ENCODE peak calls at places on chromosomes 5 and 9, in six cellular contexts. M, X, Y, G, L and S are unnamed samples.

GRCh38 chr9:32550046-32550608 is 2.0 kb upstream of the SMIM27 start:
- DNase-seq in M (no peak), X (no peak), Y (no peak), G (peak; percentile 32), L (peak; percentile 33), S (no peak)

GRCh38 chr9:76219555-76220151 is 174.6 kb downstream of the RFK start:
- DNase-seq in M (no peak), X (no peak), Y (no peak), G (peak; percentile 29), L (peak; percentile 16), S (no peak)

GRCh38 chr5:91151947-91152346 is 231.2 kb downstream of the ARRDC3 start:
- DNase-seq in M (peak; percentile 91), X (peak; percentile 74), Y (no peak), G (peak; percentile 83), L (no peak), S (no peak)

GRCh38 chr5:76402251-76402879 is 720 bp upstream of the IQGAP2 start:
- DNase-seq in M (peak; percentile 39), X (peak; percentile 28), Y (no peak), G (no peak), L (peak; percentile 79), S (no peak)

GRCh38 chr9:68493953-68494541 is 46.6 kb downstream of the TMEM252 start:
- DNase-seq in M (no peak), X (no peak), Y (no peak), G (no peak), L (no peak), S (no peak)

GRCh38 chr5:142870552-142870951 is 100.4 kb downstream of the ARHGAP26 start:
- DNase-seq in M (no peak), X (no peak), Y (no peak), G (no peak), L (no peak), S (no peak)

GRCh38 chr9:93111371-93112115 is 15.5 kb downstream of the CARD19 start:
- DNase-seq in M (no peak), X (no peak), Y (no peak), G (peak; percentile 51), L (no peak), S (no peak)

GRCh38 chr5:153696256-153696655 is 205.8 kb downstream of the GRIA1 start:
- DNase-seq in M (no peak), X (no peak), Y (no peak), G (no peak), L (no peak), S (no peak)

GRCh38 chr9:127915801-127916664 is 808 bp downstream of the ST6GALNAC4 start:
- DNase-seq in M (no peak), X (no peak), Y (no peak), G (no peak), L (no peak), S (no peak)

GRCh38 chr9:18207735-18208134 is 266.2 kb upstream of the ADAMTSL1 start:
- DNase-seq in M (no peak), X (no peak), Y (no peak), G (no peak), L (no peak), S (no peak)

GRCh38 chr5:66004216-66004615 is 77.8 kb downstream of the ERBIN start:
- DNase-seq in M (no peak), X (no peak), Y (no peak), G (no peak), L (no peak), S (no peak)

GRCh38 chr9:120571443-120572257 is 8.3 kb downstream of the CDK5RAP2 start:
- DNase-seq in M (peak; percentile 36), X (peak; percentile 89), Y (no peak), G (no peak), L (no peak), S (no peak)

GRCh38 chr5:139246394-139246793 is 47.1 kb upstream of the MATR3 start:
- DNase-seq in M (peak; percentile 29), X (no peak), Y (peak; percentile 50), G (peak; percentile 43), L (no peak), S (no peak)

GRCh38 chr9:81268048-81268447 is 421.3 kb downstream of the TLE1 start:
- DNase-seq in M (no peak), X (no peak), Y (no peak), G (peak; percentile 28), L (no peak), S (no peak)

GRCh38 chr5:42843675-42844292 is 32.1 kb upstream of the SELENOP start:
- DNase-seq in M (no peak), X (no peak), Y (no peak), G (no peak), L (no peak), S (no peak)

GRCh38 chr5:156406023-156406422 is 79.1 kb downstream of the SGCD start:
- DNase-seq in M (no peak), X (no peak), Y (no peak), G (no peak), L (no peak), S (no peak)

GRCh38 chr5:156399323-156399722 is 72.4 kb downstream of the SGCD start:
- DNase-seq in M (no peak), X (no peak), Y (no peak), G (no peak), L (no peak), S (no peak)

GRCh38 chr5:156401802-156402201 is 74.8 kb downstream of the SGCD start:
- DNase-seq in M (no peak), X (no peak), Y (no peak), G (no peak), L (no peak), S (no peak)

GRCh38 chr5:156400542-156400941 is 73.6 kb downstream of the SGCD start:
- DNase-seq in M (no peak), X (no peak), Y (no peak), G (no peak), L (no peak), S (no peak)

DNA sequence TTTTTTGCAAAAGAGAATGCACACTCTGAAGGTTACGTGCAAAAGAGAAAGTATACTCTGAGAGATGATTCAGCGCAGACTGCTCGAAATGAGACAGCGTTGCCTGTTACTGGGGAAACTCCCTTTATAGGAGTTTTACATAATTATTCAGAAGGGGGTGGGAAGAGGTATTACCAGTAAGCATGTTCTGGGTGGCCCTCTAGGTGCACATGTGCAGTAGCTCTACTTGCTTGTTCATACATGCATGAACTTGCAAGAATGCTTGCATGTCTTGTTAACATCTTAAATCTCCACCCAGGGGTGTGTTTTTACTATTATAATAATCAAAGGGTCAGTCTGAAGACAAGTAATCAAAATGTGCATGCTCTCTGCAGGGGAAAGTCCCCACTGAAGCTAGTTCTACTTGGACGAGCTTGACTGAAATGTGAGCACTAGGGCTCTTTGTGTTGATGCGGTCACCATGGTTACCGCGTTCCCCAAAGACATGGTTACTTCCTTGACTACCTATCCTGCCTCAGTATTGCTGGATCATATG is 75.5 kb downstream of the SGCD start:
- DNase-seq in M (no peak), X (no peak), Y (no peak), G (no peak), L (peak; percentile 70), S (no peak)
- TF ChIP-seq CTCF in M (no peak), X (no peak), Y (no peak), G (no peak), L (no peak), S (no peak)

GRCh38 chr5:59548807-59549357 is 344.6 kb downstream of the PDE4D start:
- DNase-seq in M (peak; percentile 51), X (peak; percentile 67), Y (no peak), G (no peak), L (no peak), S (no peak)
- TF ChIP-seq CTCF in M (no peak), X (no peak), Y (no peak), G (no peak), L (no peak), S (no peak)

GRCh38 chr5:176578391-176578808 is 29.3 kb downstream of the CDHR2 start:
- DNase-seq in M (peak; percentile 63), X (peak; percentile 83), Y (no peak), G (no peak), L (peak; percentile 79), S (no peak)
- TF ChIP-seq CTCF in M (peak; percentile 25), X (peak; percentile 77), Y (peak; percentile 27), G (peak; percentile 72), L (peak; percentile 62), S (peak; percentile 51)

DNA sequence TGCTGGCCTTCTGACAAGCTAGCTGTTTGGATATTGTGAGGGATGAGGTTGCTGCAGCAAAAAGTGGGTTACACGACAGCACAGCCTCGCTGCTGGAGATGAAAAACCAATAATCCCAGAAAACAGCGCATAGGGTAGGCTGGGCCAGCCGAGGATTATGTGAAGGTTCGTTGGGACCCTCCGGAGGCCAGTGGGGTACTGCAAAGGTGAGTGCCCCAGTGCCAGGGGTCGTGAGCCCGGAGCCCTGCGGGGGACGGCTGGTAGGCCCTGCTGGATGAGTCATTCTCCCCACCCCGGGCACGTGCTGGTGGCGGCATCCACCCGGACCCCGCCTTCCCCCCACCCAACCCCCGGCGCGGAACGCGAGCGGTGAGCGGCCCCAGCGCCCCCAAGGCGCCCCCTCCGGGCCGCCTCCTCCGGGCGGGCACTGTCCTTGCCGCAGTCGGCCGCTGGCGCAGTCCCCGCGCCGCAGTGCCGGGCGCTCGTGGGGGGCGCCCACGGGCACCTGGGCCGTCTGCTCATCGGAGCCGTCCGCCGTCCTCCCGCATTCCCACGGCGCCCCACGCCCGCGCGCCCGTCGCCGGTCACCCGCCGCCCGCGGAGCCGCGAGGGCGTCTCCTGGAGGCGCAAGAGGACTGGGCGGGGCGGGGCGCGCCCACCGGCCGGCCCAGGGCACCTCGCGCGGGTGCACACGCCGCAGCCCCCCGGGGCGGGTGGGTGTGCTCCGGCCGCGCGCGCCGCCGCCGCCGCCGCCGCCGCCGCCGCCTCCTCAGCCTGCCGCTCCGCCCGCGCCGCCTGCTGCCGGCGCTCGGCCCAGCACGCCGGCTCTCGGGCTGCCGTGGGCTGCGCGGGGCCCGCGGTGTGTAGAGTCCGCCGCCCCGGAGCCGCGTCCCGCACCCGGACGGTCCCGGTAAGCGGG is at the start of gene PHF24:
- DNase-seq in M (no peak), X (no peak), Y (no peak), G (no peak), L (peak; percentile 78), S (no peak)
- TF ChIP-seq CTCF in M (no peak), X (no peak), Y (no peak), G (no peak), L (peak; percentile 18), S (peak; percentile 18)

GRCh38 chr9:78781681-78782080 is 484.8 kb downstream of the PSAT1 start:
- DNase-seq in M (no peak), X (no peak), Y (no peak), G (peak; percentile 3), L (no peak), S (no peak)
- TF ChIP-seq CTCF in M (no peak), X (no peak), Y (no peak), G (no peak), L (no peak), S (no peak)